ENCODE peak calls at places on chromosomes 6 and 20, in four cellular contexts. Q, H, I and E are unnamed samples.
A peak's percentile ranks its signal among the peaks of the same experiment; 100 is the strongest.

GRCh38 chr20:35008411-35009342 is 53.0 kb downstream of the MYH7B start:
- DNase-seq in Q (no peak), H (peak; percentile 14), I (no peak), E (no peak)

GRCh38 chr6:124927806-124928205 is 34.4 kb upstream of the RNF217 start:
- DNase-seq in Q (no peak), H (no peak), I (no peak), E (no peak)

GRCh38 chr20:8974009-8974708 is 94.7 kb upstream of the PLCB4 start:
- DNase-seq in Q (no peak), H (no peak), I (no peak), E (no peak)

GRCh38 chr20:59895908-59896307 is 37.5 kb downstream of the SYCP2 start:
- DNase-seq in Q (no peak), H (no peak), I (no peak), E (no peak)

GRCh38 chr20:24816431-24816830 is 132.6 kb upstream of the CST7 start:
- DNase-seq in Q (no peak), H (no peak), I (no peak), E (no peak)

GRCh38 chr6:170371588-170371987 is 65.0 kb downstream of the FAM120B start:
- DNase-seq in Q (no peak), H (no peak), I (no peak), E (no peak)

GRCh38 chr6:41518118-41518517 is 28.1 kb upstream of the FOXP4 start:
- DNase-seq in Q (no peak), H (no peak), I (no peak), E (no peak)

GRCh38 chr20:33521461-33521860 is 31.6 kb downstream of the CBFA2T2 start:
- DNase-seq in Q (no peak), H (no peak), I (peak; percentile 96), E (no peak)

GRCh38 chr6:9335470-9335869 is 900.1 kb upstream of the SLC35B3 start:
- DNase-seq in Q (no peak), H (no peak), I (no peak), E (no peak)

GRCh38 chr20:10469599-10469998 is 34.5 kb downstream of the SLX4IP start:
- DNase-seq in Q (no peak), H (peak; percentile 59), I (peak; percentile 97), E (no peak)

GRCh38 chr6:35402136-35402855 is 49.8 kb upstream of the FANCE start:
- DNase-seq in Q (no peak), H (no peak), I (no peak), E (no peak)

GRCh38 chr6:112936476-112936875 is 589.3 kb downstream of the RFPL4B start:
- DNase-seq in Q (no peak), H (no peak), I (no peak), E (no peak)

GRCh38 chr6:134247271-134247833 is 70.6 kb downstream of the SGK1 start:
- DNase-seq in Q (no peak), H (no peak), I (no peak), E (no peak)

GRCh38 chr6:145569140-145569539 is 166.2 kb downstream of the EPM2A start:
- DNase-seq in Q (no peak), H (no peak), I (peak; percentile 67), E (no peak)

GRCh38 chr6:67353861-67354260 is 1281.2 kb upstream of the ADGRB3 start:
- DNase-seq in Q (no peak), H (no peak), I (peak; percentile 7), E (no peak)

GRCh38 chr6:162118706-162119105 is 608.9 kb downstream of the PRKN start:
- DNase-seq in Q (no peak), H (no peak), I (no peak), E (no peak)

GRCh38 chr6:10193321-10193720 is 221.6 kb downstream of the TFAP2A start:
- DNase-seq in Q (no peak), H (no peak), I (no peak), E (no peak)

GRCh38 chr6:140252099-140252498 is 877.7 kb upstream of the CITED2 start:
- DNase-seq in Q (no peak), H (no peak), I (no peak), E (no peak)

GRCh38 chr20:58479666-58480454 is 35.3 kb downstream of the APCDD1L start:
- DNase-seq in Q (no peak), H (no peak), I (no peak), E (no peak)

GRCh38 chr6:90677440-90677839 is 90.6 kb upstream of the MAP3K7 start:
- DNase-seq in Q (no peak), H (peak; percentile 49), I (peak; percentile 81), E (no peak)

GRCh38 chr6:163309491-163310026 is 105.0 kb upstream of the QKI start:
- DNase-seq in Q (no peak), H (no peak), I (no peak), E (no peak)

GRCh38 chr6:16533210-16533609 is 228.1 kb downstream of the ATXN1 start:
- DNase-seq in Q (no peak), H (no peak), I (no peak), E (no peak)

GRCh38 chr6:71852951-71853350 is 33.4 kb upstream of the RIMS1 start:
- DNase-seq in Q (no peak), H (no peak), I (no peak), E (no peak)

GRCh38 chr20:689348-689747 is 13.7 kb upstream of the SCRT2 start:
- DNase-seq in Q (no peak), H (no peak), I (no peak), E (no peak)

GRCh38 chr6:47743744-47744143 is 38.1 kb upstream of the OPN5 start:
- DNase-seq in Q (no peak), H (no peak), I (no peak), E (no peak)

GRCh38 chr20:31485450-31486339 is 10.6 kb downstream of the REM1 start:
- DNase-seq in Q (no peak), H (no peak), I (no peak), E (no peak)

GRCh38 chr6:170312876-170313275 is 6.3 kb downstream of the FAM120B start:
- DNase-seq in Q (no peak), H (no peak), I (no peak), E (no peak)

GRCh38 chr6:95923518-95923917 is 92.3 kb upstream of the FUT9 start:
- DNase-seq in Q (no peak), H (peak; percentile 31), I (no peak), E (no peak)

GRCh38 chr20:57899554-57899953 is 189.7 kb upstream of the PMEPA1 start:
- DNase-seq in Q (no peak), H (no peak), I (no peak), E (no peak)

GRCh38 chr6:44253307-44254101 is 3.8 kb downstream of the SLC35B2 start:
- DNase-seq in Q (no peak), H (no peak), I (peak; percentile 50), E (peak; percentile 17)

GRCh38 chr6:144809120-144809519 is 524.0 kb downstream of the UTRN start:
- DNase-seq in Q (no peak), H (no peak), I (no peak), E (no peak)

GRCh38 chr20:6828794-6829423 is 61.4 kb downstream of the BMP2 start:
- DNase-seq in Q (peak; percentile 85), H (peak; percentile 64), I (peak; percentile 76), E (peak; percentile 20)

GRCh38 chr6:167826230-167827061 is at the start of gene AFDN:
- DNase-seq in Q (peak; percentile 36), H (peak; percentile 95), I (peak; percentile 65), E (peak; percentile 19)

GRCh38 chr20:7851031-7851490 is 89.2 kb downstream of the HAO1 start:
- DNase-seq in Q (no peak), H (no peak), I (no peak), E (no peak)